ENCODE peak calls at places on chromosomes 4 and X, in four cellular contexts. M is GM23248, H is PC-3, Q is colonic mucosa. U is an unnamed sample.

GRCh38 chr4:20493761-20494353 is 206.4 kb upstream of the PACRGL start:
- DNase-seq in M (peak; percentile 72), H (no peak), Q (no peak), U (no peak)

GRCh38 chr4:8607603-8608481 is 15.3 kb downstream of the CPZ start:
- DNase-seq in H (peak; percentile 7), Q (no peak), M (peak; percentile 38), U (peak; percentile 14)

GRCh38 chr4:138910914-138911336 is 104.7 kb upstream of the NOCT start:
- DNase-seq in M (peak; percentile 93), Q (peak; percentile 74), H (peak; percentile 83), U (no peak)

GRCh38 chrX:53294024-53294648 is 12.8 kb upstream of the IQSEC2 start:
- DNase-seq in M (peak; percentile 14), H (peak; percentile 25), Q (no peak), U (no peak)

GRCh38 chr4:137640156-137640837 is 108.0 kb upstream of the PCDH18 start:
- DNase-seq in Q (no peak), H (no peak), M (no peak), U (no peak)

GRCh38 chr4:47418147-47418546 is 45.4 kb downstream of the COMMD8 start:
- DNase-seq in M (no peak), H (no peak), Q (no peak), U (no peak)

GRCh38 chr4:10354746-10355145 is 102.5 kb downstream of the ZNF518B start:
- DNase-seq in Q (no peak), M (no peak), H (no peak), U (no peak)

GRCh38 chr4:170080496-170080895 is 9.3 kb downstream of the AADAT start:
- DNase-seq in Q (no peak), H (no peak), M (no peak), U (no peak)

GRCh38 chr4:121597346-121597934 is 99.3 kb downstream of the ANXA5 start:
- DNase-seq in H (peak; percentile 19), M (peak; percentile 38), Q (no peak), U (no peak)

GRCh38 chr4:176044589-176044951 is 21.1 kb upstream of the WDR17 start:
- DNase-seq in H (no peak), M (peak; percentile 27), Q (no peak), U (no peak)

GRCh38 chrX:102959471-102959870 is 22.4 kb downstream of the RAB40AL start:
- DNase-seq in H (peak; percentile 88), Q (no peak), M (peak; percentile 86), U (no peak)

GRCh38 chr4:74037076-74037475 is 1.4 kb downstream of the CXCL3 start:
- DNase-seq in Q (peak; percentile 55), H (peak; percentile 40), M (no peak), U (no peak)

GRCh38 chr4:84286048-84286447 is 213.0 kb downstream of the NKX6-1 start:
- DNase-seq in H (no peak), M (no peak), Q (no peak), U (no peak)

GRCh38 chr4:81635747-81636146 is 164.0 kb upstream of the RASGEF1B start:
- DNase-seq in Q (peak; percentile 85), H (peak; percentile 11), M (no peak), U (no peak)

GRCh38 chr4:2303686-2304320 is 41.9 kb upstream of the MXD4 start:
- DNase-seq in H (no peak), M (no peak), Q (peak; percentile 29), U (no peak)

GRCh38 chr4:150593996-150594395 is 12.0 kb downstream of the MAB21L2 start:
- DNase-seq in Q (no peak), M (peak; percentile 30), H (peak; percentile 25), U (no peak)

GRCh38 chr4:98653890-98654867 is 4.2 kb downstream of the TSPAN5 start:
- DNase-seq in H (peak; percentile 89), M (peak; percentile 95), Q (no peak), U (no peak)

GRCh38 chr4:168630445-168631187 is 133.8 kb downstream of the PALLD start:
- DNase-seq in H (peak; percentile 70), M (peak; percentile 83), Q (no peak), U (no peak)

GRCh38 chr4:8155660-8156421 is 2.8 kb downstream of the ABLIM2 start:
- DNase-seq in M (no peak), Q (no peak), H (no peak), U (no peak)

GRCh38 chr4:64022560-64022959 is 386.7 kb downstream of the TECRL start:
- DNase-seq in H (peak; percentile 83), Q (no peak), M (no peak), U (no peak)

GRCh38 chr4:10198365-10198764 is 81.8 kb upstream of the WDR1 start:
- DNase-seq in Q (peak; percentile 7), H (no peak), M (no peak), U (no peak)

GRCh38 chr4:145507636-145508035 is 26.0 kb downstream of the SMAD1 start:
- DNase-seq in Q (no peak), H (peak; percentile 64), M (peak; percentile 12), U (no peak)

GRCh38 chr4:73259552-73260140 is 1.0 kb upstream of the ANKRD17 start:
- DNase-seq in M (peak; percentile 69), H (no peak), Q (no peak), U (no peak)

GRCh38 chrX:130636277-130636676 is 234.5 kb downstream of the RBMX2 start:
- DNase-seq in M (no peak), H (no peak), Q (no peak), U (no peak)

GRCh38 chr4:184163813-184164212 is 53.9 kb downstream of the ENPP6 start:
- DNase-seq in H (peak; percentile 45), M (peak; percentile 48), Q (peak; percentile 33), U (no peak)

GRCh38 chr4:38161208-38162113 is 201.3 kb downstream of the PTTG2 start:
- DNase-seq in Q (no peak), M (peak; percentile 65), H (no peak), U (no peak)

GRCh38 chrX:18971506-18971905 is 12.4 kb downstream of the PHKA2 start:
- DNase-seq in M (no peak), H (no peak), Q (no peak), U (no peak)

GRCh38 chrX:65451663-65452062 is 82.9 kb downstream of the LAS1L start:
- DNase-seq in Q (peak; percentile 26), M (peak; percentile 50), H (peak; percentile 53), U (no peak)

GRCh38 chr4:149723065-149723464 is 92.6 kb downstream of the IQCM start:
- DNase-seq in H (no peak), M (no peak), Q (no peak), U (no peak)

GRCh38 chrX:1767026-1767425 is 152.2 kb downstream of the ASMT start:
- DNase-seq in H (no peak), Q (no peak), M (no peak), U (no peak)

GRCh38 chrX:123336666-123337065 is 152.6 kb downstream of the GRIA3 start:
- DNase-seq in M (peak; percentile 23), Q (no peak), H (peak; percentile 57), U (no peak)

GRCh38 chr4:142160509-142160908 is 524.1 kb downstream of the IL15 start:
- DNase-seq in Q (no peak), H (no peak), M (no peak), U (no peak)

GRCh38 chrX:138847930-138848329 is 136.4 kb upstream of the FGF13 start:
- DNase-seq in Q (no peak), H (peak; percentile 48), M (peak; percentile 51), U (no peak)

GRCh38 chrX:140431521-140431920 is 73.3 kb downstream of the SOX3 start:
- DNase-seq in H (peak; percentile 41), Q (no peak), M (peak; percentile 33), U (no peak)

GRCh38 chr4:7411896-7412585 is 22.7 kb downstream of the PSAPL1 start:
- DNase-seq in M (no peak), Q (no peak), H (no peak), U (no peak)

GRCh38 chrX:47877327-47877726 is 40.6 kb downstream of the ZNF81 start:
- DNase-seq in Q (no peak), M (no peak), H (no peak), U (no peak)

GRCh38 chr4:55098805-55099204 is 26.6 kb downstream of the KDR start:
- DNase-seq in H (no peak), Q (no peak), M (no peak), U (no peak)

GRCh38 chr4:175054980-175055379 is 136.8 kb downstream of the ADAM29 start:
- DNase-seq in H (no peak), M (no peak), Q (no peak), U (no peak)

GRCh38 chrX:4754878-4755604 is 1041.6 kb upstream of the PRKX start:
- DNase-seq in M (no peak), H (no peak), Q (no peak), U (no peak)

GRCh38 chr4:10200869-10201268 is 84.3 kb upstream of the WDR1 start:
- DNase-seq in H (no peak), Q (no peak), M (no peak), U (no peak)

GRCh38 chr4:102641796-102642195 is 119.0 kb downstream of the MANBA start:
- DNase-seq in H (no peak), Q (no peak), M (no peak), U (no peak)

GRCh38 chr4:102638621-102639020 is 122.1 kb downstream of the MANBA start:
- DNase-seq in Q (no peak), M (no peak), H (no peak), U (no peak)

GRCh38 chr4:102640669-102641068 is 120.1 kb downstream of the MANBA start:
- DNase-seq in H (peak; percentile 81), Q (no peak), M (peak; percentile 57), U (no peak)

GRCh38 chr4:102637391-102637790 is 123.4 kb downstream of the MANBA start:
- DNase-seq in M (no peak), Q (no peak), H (no peak), U (no peak)

DNA sequence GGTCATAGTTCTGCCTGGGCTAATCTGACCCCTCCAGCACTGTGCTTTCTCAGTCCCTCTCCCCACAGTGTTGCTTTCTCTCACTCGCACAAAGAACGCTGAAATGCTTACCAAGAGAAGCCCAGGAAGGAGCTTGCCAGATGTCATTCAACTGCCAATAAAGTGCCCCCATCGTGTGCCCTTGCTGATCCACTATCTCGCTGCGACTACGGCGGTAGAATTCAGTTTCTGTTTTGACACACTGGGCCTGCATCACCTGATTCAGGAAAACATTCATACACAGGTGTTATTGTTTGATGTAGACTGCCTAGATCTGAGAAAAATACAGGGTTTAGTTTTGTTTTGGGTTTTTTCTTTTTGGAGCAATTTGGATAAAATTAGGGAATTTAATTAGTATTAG is 121.2 kb downstream of the MANBA start:
- DNase-seq in M (no peak), H (no peak), Q (no peak), U (no peak)
- H3K9me3 ChIP-seq in M (no peaks in the 10 kb centered on the region), H (no peaks in the 10 kb centered on the region), Q (no peaks in the 10 kb centered on the region), U (no peaks in the 10 kb centered on the region)

GRCh38 chr4:77817304-77818076 is 1.7 kb downstream of the CNOT6L start:
- DNase-seq in M (peak; percentile 53), Q (peak; percentile 47), H (no peak), U (no peak)
- H3K4me1 ChIP-seq in M (peaks cover 19% of the 10 kb centered on the region), Q (no peaks in the 10 kb centered on the region), H (peaks cover 12% of the 10 kb centered on the region), U (peaks cover 60% of the 10 kb centered on the region)

GRCh38 chr4:128481752-128482480 is 194.3 kb upstream of the PGRMC2 start:
- DNase-seq in H (no peak), Q (no peak), M (no peak), U (no peak)
- H3K27me3 ChIP-seq in H (no peaks in the 10 kb centered on the region), Q (no peaks in the 10 kb centered on the region), M (no peaks in the 10 kb centered on the region), U (no peaks in the 10 kb centered on the region)

DNA sequence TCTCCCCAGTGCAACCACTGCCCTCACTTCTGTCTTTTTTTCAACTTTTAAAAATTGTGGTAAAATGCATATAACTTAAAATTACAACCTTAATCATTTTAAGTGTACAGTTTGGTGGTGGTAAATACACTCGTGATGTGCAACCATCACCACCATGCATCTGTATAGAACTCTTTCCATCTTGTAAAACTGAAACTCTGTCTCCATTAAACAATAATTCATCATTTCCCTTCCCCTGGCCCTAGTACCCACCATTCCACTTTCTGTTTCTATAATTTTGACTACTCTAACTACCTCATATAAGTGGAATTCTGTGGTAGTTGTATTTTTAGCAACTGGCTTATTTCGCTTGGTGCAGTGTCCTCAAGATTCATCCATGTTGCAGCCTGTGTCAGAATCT is 6.8 kb upstream of the CTBP1 start:
- DNase-seq in Q (no peak), H (no peak), M (no peak), U (no peak)
- H3K9me3 ChIP-seq in Q (no peaks in the 10 kb centered on the region), H (no peaks in the 10 kb centered on the region), M (no peaks in the 10 kb centered on the region), U (no peaks in the 10 kb centered on the region)

U was measured in CD8-positive, alpha-beta memory T cell.